ENCODE peak calls at places on chromosomes 12 and 14, in nine cellular contexts. One of them, this sample, is unnamed.

GRCh38 chr12:77925536-77926108 is 94.9 kb downstream of the NAV3 start:
- DNase-seq in IMR-90: peak; percentile 92
- DNase-seq in OCI-LY7: peak; percentile 90
- DNase-seq in Peyer's patch: peak; percentile 44
- DNase-seq in BJ: peak; percentile 94
- DNase-seq in tibial nerve: peak; percentile 66
- DNase-seq in PC-3: peak; percentile 90
- DNase-seq in GM23338: peak; percentile 94
- DNase-seq in A549: peak; percentile 95
- DNase-seq in this sample: peak; percentile 94

GRCh38 chr14:104462651-104463630 is 116.6 kb upstream of the C14orf180 start:
- DNase-seq in IMR-90: no peak
- DNase-seq in OCI-LY7: no peak
- DNase-seq in Peyer's patch: no peak
- DNase-seq in BJ: no peak
- DNase-seq in tibial nerve: no peak
- DNase-seq in PC-3: peak; percentile 37
- DNase-seq in GM23338: no peak
- DNase-seq in A549: no peak
- DNase-seq in this sample: no peak

GRCh38 chr14:40847496-40847895 is 759.2 kb upstream of the LRFN5 start:
- DNase-seq in IMR-90: no peak
- DNase-seq in OCI-LY7: no peak
- DNase-seq in Peyer's patch: no peak
- DNase-seq in BJ: no peak
- DNase-seq in tibial nerve: no peak
- DNase-seq in PC-3: peak; percentile 25
- DNase-seq in GM23338: no peak
- DNase-seq in A549: no peak
- DNase-seq in this sample: no peak

GRCh38 chr14:99592933-99593753 is 10.9 kb downstream of the CCDC85C start:
- DNase-seq in IMR-90: no peak
- DNase-seq in OCI-LY7: no peak
- DNase-seq in Peyer's patch: no peak
- DNase-seq in BJ: no peak
- DNase-seq in tibial nerve: no peak
- DNase-seq in PC-3: no peak
- DNase-seq in GM23338: no peak
- DNase-seq in A549: no peak
- DNase-seq in this sample: no peak

GRCh38 chr12:117724545-117724944 is 244.2 kb downstream of the KSR2 start:
- DNase-seq in IMR-90: no peak
- DNase-seq in OCI-LY7: no peak
- DNase-seq in Peyer's patch: no peak
- DNase-seq in BJ: no peak
- DNase-seq in tibial nerve: no peak
- DNase-seq in PC-3: no peak
- DNase-seq in GM23338: no peak
- DNase-seq in A549: no peak
- DNase-seq in this sample: no peak

GRCh38 chr12:129911437-129912049 is 7.7 kb upstream of the TMEM132D start:
- DNase-seq in IMR-90: no peak
- DNase-seq in OCI-LY7: peak; percentile 49
- DNase-seq in Peyer's patch: no peak
- DNase-seq in BJ: no peak
- DNase-seq in tibial nerve: no peak
- DNase-seq in PC-3: peak; percentile 40
- DNase-seq in GM23338: peak; percentile 69
- DNase-seq in A549: peak; percentile 59
- DNase-seq in this sample: no peak

GRCh38 chr14:79271122-79271521 is 940.2 kb downstream of the DIO2 start:
- DNase-seq in IMR-90: no peak
- DNase-seq in OCI-LY7: no peak
- DNase-seq in Peyer's patch: no peak
- DNase-seq in BJ: no peak
- DNase-seq in tibial nerve: no peak
- DNase-seq in PC-3: no peak
- DNase-seq in GM23338: no peak
- DNase-seq in A549: no peak
- DNase-seq in this sample: no peak

GRCh38 chr14:37579250-37579649 is 15.8 kb downstream of the FOXA1 start:
- DNase-seq in IMR-90: no peak
- DNase-seq in OCI-LY7: no peak
- DNase-seq in Peyer's patch: no peak
- DNase-seq in BJ: no peak
- DNase-seq in tibial nerve: no peak
- DNase-seq in PC-3: no peak
- DNase-seq in GM23338: peak; percentile 45
- DNase-seq in A549: no peak
- DNase-seq in this sample: no peak

GRCh38 chr12:52285172-52285745 is 6.1 kb downstream of the KRT81 start:
- DNase-seq in IMR-90: peak; percentile 19
- DNase-seq in OCI-LY7: no peak
- DNase-seq in Peyer's patch: no peak
- DNase-seq in BJ: peak; percentile 59
- DNase-seq in tibial nerve: no peak
- DNase-seq in PC-3: peak; percentile 93
- DNase-seq in GM23338: no peak
- DNase-seq in A549: peak; percentile 84
- DNase-seq in this sample: no peak

GRCh38 chr12:873954-874353 is 75.5 kb downstream of the RAD52 start:
- DNase-seq in IMR-90: no peak
- DNase-seq in OCI-LY7: no peak
- DNase-seq in Peyer's patch: no peak
- DNase-seq in BJ: no peak
- DNase-seq in tibial nerve: no peak
- DNase-seq in PC-3: no peak
- DNase-seq in GM23338: no peak
- DNase-seq in A549: peak; percentile 21
- DNase-seq in this sample: no peak

GRCh38 chr14:51020024-51020710 is 74.7 kb downstream of the TRIM9 start:
- DNase-seq in IMR-90: no peak
- DNase-seq in OCI-LY7: no peak
- DNase-seq in Peyer's patch: no peak
- DNase-seq in BJ: no peak
- DNase-seq in tibial nerve: no peak
- DNase-seq in PC-3: no peak
- DNase-seq in GM23338: no peak
- DNase-seq in A549: no peak
- DNase-seq in this sample: no peak

GRCh38 chr14:51147183-51147582 is 52.3 kb upstream of the TRIM9 start:
- DNase-seq in IMR-90: no peak
- DNase-seq in OCI-LY7: no peak
- DNase-seq in Peyer's patch: no peak
- DNase-seq in BJ: no peak
- DNase-seq in tibial nerve: peak; percentile 22
- DNase-seq in PC-3: peak; percentile 28
- DNase-seq in GM23338: no peak
- DNase-seq in A549: no peak
- DNase-seq in this sample: no peak

DNA sequence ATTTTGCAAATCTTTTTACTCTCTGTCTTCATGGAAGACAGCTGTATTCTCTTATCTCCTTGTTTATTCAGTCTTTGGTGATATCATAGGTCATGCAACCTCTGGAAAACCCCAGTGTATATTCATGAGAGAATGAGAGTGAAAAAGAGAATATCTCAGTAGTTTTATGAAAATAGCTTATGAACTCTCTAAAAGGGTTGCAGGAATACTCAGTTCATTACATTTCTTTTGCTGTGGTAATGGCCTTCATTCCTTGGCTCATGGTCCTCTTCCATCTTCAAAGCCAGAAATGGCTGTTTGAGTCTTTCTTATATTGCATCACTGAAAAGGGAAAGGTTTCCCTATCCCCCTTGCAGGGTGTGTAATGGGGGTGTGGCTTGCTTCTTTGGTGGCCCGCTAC is 150.0 kb downstream of the CCDC91 start:
- DNase-seq in IMR-90: peak; percentile 84
- DNase-seq in OCI-LY7: no peak
- DNase-seq in Peyer's patch: no peak
- DNase-seq in BJ: peak; percentile 3
- DNase-seq in tibial nerve: no peak
- DNase-seq in PC-3: no peak
- DNase-seq in GM23338: no peak
- DNase-seq in A549: no peak
- DNase-seq in this sample: no peak
- H3K4me3 ChIP-seq in IMR-90: no peak overlapping the region
- H3K4me3 ChIP-seq in OCI-LY7: no peak overlapping the region
- H3K4me3 ChIP-seq in Peyer's patch: no peak overlapping the region
- H3K4me3 ChIP-seq in BJ: no peak overlapping the region
- H3K4me3 ChIP-seq in tibial nerve: no peak overlapping the region
- H3K4me3 ChIP-seq in PC-3: no peak overlapping the region
- H3K4me3 ChIP-seq in GM23338: no peak overlapping the region
- H3K4me3 ChIP-seq in A549: no peak overlapping the region
- H3K4me3 ChIP-seq in this sample: no peak overlapping the region

GRCh38 chr14:65032319-65032718 is 45.6 kb downstream of the FNTB start:
- DNase-seq in IMR-90: no peak
- DNase-seq in OCI-LY7: no peak
- DNase-seq in Peyer's patch: no peak
- DNase-seq in BJ: no peak
- DNase-seq in tibial nerve: no peak
- DNase-seq in PC-3: no peak
- DNase-seq in GM23338: no peak
- DNase-seq in A549: no peak
- DNase-seq in this sample: no peak
- TF ChIP-seq CTCF in IMR-90: no peak
- TF ChIP-seq CTCF in OCI-LY7: no peak
- TF ChIP-seq CTCF in Peyer's patch: no peak
- TF ChIP-seq CTCF in BJ: no peak
- TF ChIP-seq CTCF in tibial nerve: no peak
- TF ChIP-seq CTCF in PC-3: no peak
- TF ChIP-seq CTCF in GM23338: no peak
- TF ChIP-seq CTCF in A549: no peak
- TF ChIP-seq CTCF in this sample: no peak

GRCh38 chr12:132175496-132176357 is 31.5 kb downstream of the NOC4L start:
- DNase-seq in IMR-90: no peak
- DNase-seq in OCI-LY7: no peak
- DNase-seq in Peyer's patch: no peak
- DNase-seq in BJ: no peak
- DNase-seq in tibial nerve: no peak
- DNase-seq in PC-3: no peak
- DNase-seq in GM23338: no peak
- DNase-seq in A549: no peak
- DNase-seq in this sample: no peak

GRCh38 chr12:132174703-132175490 is 30.6 kb downstream of the NOC4L start:
- DNase-seq in IMR-90: no peak
- DNase-seq in OCI-LY7: no peak
- DNase-seq in Peyer's patch: no peak
- DNase-seq in BJ: no peak
- DNase-seq in tibial nerve: no peak
- DNase-seq in PC-3: peak; percentile 24
- DNase-seq in GM23338: no peak
- DNase-seq in A549: no peak
- DNase-seq in this sample: no peak

GRCh38 chr12:132176920-132177551 is 32.8 kb downstream of the NOC4L start:
- DNase-seq in IMR-90: no peak
- DNase-seq in OCI-LY7: no peak
- DNase-seq in Peyer's patch: no peak
- DNase-seq in BJ: no peak
- DNase-seq in tibial nerve: no peak
- DNase-seq in PC-3: no peak
- DNase-seq in GM23338: no peak
- DNase-seq in A549: no peak
- DNase-seq in this sample: no peak

GRCh38 chr12:132178314-132178713 is 34.1 kb downstream of the NOC4L start:
- DNase-seq in IMR-90: no peak
- DNase-seq in OCI-LY7: peak; percentile 47
- DNase-seq in Peyer's patch: no peak
- DNase-seq in BJ: no peak
- DNase-seq in tibial nerve: no peak
- DNase-seq in PC-3: no peak
- DNase-seq in GM23338: no peak
- DNase-seq in A549: no peak
- DNase-seq in this sample: no peak

DNA sequence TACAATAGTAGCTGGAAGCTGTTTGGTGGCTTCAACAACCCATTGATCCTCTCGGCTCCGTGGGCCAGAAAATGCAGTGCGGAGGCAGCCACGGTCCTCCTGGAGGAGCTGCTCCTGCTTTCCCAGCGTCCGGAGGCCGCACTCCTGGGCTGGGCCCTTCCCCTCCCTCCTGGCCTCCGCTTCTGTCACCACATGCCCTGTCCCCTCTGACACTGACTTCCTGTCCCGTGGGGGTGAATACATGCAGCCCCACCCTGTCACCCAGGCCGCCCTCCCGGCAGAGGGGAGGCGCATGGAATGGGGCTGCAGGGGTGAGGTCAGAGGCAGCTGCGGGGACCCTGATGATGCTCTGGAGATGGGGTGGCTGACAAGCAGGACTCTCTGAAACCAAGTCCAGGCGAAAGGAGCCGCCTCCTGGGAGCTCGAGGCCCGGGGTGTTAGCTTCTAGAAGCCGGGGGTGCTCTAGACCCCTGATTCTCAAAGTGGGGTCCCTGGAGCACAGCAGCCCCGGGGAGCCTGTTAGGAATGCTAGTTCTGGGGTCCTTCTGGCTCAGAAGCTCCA is 32.2 kb downstream of the NOC4L start:
- DNase-seq in IMR-90: no peak
- DNase-seq in OCI-LY7: no peak
- DNase-seq in Peyer's patch: no peak
- DNase-seq in BJ: no peak
- DNase-seq in tibial nerve: no peak
- DNase-seq in PC-3: no peak
- DNase-seq in GM23338: no peak
- DNase-seq in A549: no peak
- DNase-seq in this sample: no peak
- H3K4me3 ChIP-seq in IMR-90: no peak overlapping the region
- H3K4me3 ChIP-seq in OCI-LY7: no peak overlapping the region
- H3K4me3 ChIP-seq in Peyer's patch: no peak overlapping the region
- H3K4me3 ChIP-seq in BJ: no peak overlapping the region
- H3K4me3 ChIP-seq in tibial nerve: no peak overlapping the region
- H3K4me3 ChIP-seq in PC-3: no peak overlapping the region
- H3K4me3 ChIP-seq in GM23338: no peak overlapping the region
- H3K4me3 ChIP-seq in A549: no peak overlapping the region
- H3K4me3 ChIP-seq in this sample: no peak overlapping the region

DNA sequence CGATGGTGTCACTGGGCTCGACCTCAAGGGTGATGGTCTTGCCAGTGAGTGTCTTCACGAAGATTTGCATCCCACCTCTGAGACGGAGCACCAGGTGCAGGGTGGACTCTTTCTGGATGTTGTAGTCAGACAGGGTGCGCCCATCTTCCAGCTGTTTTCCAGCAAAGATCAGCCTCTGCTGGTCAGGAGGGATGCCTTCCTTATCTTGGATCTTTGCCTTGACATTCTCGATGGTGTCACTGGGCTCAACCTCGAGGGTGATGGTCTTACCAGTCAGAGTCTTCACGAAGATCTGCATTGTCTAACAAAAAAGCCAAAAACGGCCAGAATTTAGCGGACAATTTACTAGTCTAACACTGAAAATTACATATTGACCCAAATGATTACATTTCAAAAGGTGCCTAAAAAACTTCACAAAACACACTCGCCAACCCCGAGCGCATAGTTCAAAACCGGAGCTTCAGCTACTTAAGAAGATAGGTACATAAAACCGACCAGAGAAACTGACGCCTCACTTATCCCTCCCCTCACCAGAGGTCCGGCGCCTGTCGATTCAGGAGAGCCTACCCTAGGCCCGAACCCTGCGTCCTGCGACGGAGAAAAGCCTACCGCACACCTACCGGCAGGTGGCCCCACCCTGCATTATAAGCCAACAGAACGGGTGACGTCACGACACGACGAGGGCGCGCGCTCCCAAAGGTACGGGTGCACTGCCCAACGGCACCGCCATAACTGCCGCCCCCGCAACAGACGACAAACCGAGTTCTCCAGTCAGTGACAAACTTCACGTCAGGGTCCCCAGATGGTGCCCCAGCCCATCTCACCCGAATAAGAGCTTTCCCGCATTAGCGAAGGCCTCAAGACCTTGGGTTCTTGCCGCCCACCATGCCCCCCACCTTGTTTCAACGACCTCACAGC is 717 bp downstream of the UBC start:
- DNase-seq in IMR-90: peak; percentile 68
- DNase-seq in OCI-LY7: peak; percentile 96
- DNase-seq in Peyer's patch: peak; percentile 95
- DNase-seq in BJ: no peak
- DNase-seq in tibial nerve: peak; percentile 83
- DNase-seq in PC-3: peak; percentile 89
- DNase-seq in GM23338: peak; percentile 93
- DNase-seq in A549: peak; percentile 94
- DNase-seq in this sample: no peak
- TF ChIP-seq CTCF in IMR-90: peak; percentile 36
- TF ChIP-seq CTCF in OCI-LY7: peak; percentile 81
- TF ChIP-seq CTCF in Peyer's patch: peak; percentile 85
- TF ChIP-seq CTCF in BJ: peak; percentile 60
- TF ChIP-seq CTCF in tibial nerve: peak; percentile 81
- TF ChIP-seq CTCF in PC-3: peak; percentile 66
- TF ChIP-seq CTCF in GM23338: peak; percentile 71
- TF ChIP-seq CTCF in A549: peak; percentile 47
- TF ChIP-seq CTCF in this sample: peak; percentile 54

This sample was measured in AG04449.